ENCODE peak calls at places on chromosomes 6 and 20, in nine cellular contexts. R, F, T, P, D, C, X, O and I are unnamed samples.
A peak's percentile ranks its signal among the peaks of the same experiment; 100 is the strongest.

GRCh38 chr20:53889411-53890148 is 180.8 kb downstream of the BCAS1 start:
- DNase-seq in R (no peak), F (no peak), T (no peak), P (no peak), D (no peak), C (no peak), X (no peak), O (no peak), I (no peak)

GRCh38 chr20:17761612-17762011 is 61.8 kb downstream of the BANF2 start:
- DNase-seq in R (no peak), F (no peak), T (no peak), P (no peak), D (peak; percentile 67), C (no peak), X (no peak), O (no peak), I (no peak)

GRCh38 chr20:2840967-2841531 is 504 bp downstream of the VPS16 start:
- DNase-seq in R (no peak), F (peak; percentile 93), T (peak; percentile 80), P (peak; percentile 43), D (peak; percentile 65), C (no peak), X (peak; percentile 59), O (peak; percentile 87), I (peak; percentile 68)

GRCh38 chr6:154370545-154370944 is 13.9 kb upstream of the IPCEF1 start:
- DNase-seq in R (no peak), F (no peak), T (no peak), P (peak; percentile 25), D (peak; percentile 45), C (no peak), X (peak; percentile 59), O (no peak), I (no peak)

GRCh38 chr6:111741177-111741952 is 131.9 kb downstream of the FYN start:
- DNase-seq in R (no peak), F (no peak), T (no peak), P (no peak), D (no peak), C (no peak), X (no peak), O (no peak), I (no peak)

GRCh38 chr6:157164972-157165371 is 158.3 kb downstream of the TMEM242 start:
- DNase-seq in R (no peak), F (no peak), T (no peak), P (no peak), D (no peak), C (no peak), X (no peak), O (no peak), I (no peak)

GRCh38 chr6:90478278-90478677 is 108.6 kb downstream of the MAP3K7 start:
- DNase-seq in R (no peak), F (no peak), T (no peak), P (no peak), D (peak; percentile 85), C (no peak), X (no peak), O (no peak), I (no peak)

GRCh38 chr6:47512872-47513271 is 35.3 kb downstream of the CD2AP start:
- DNase-seq in R (no peak), F (no peak), T (no peak), P (no peak), D (no peak), C (no peak), X (no peak), O (no peak), I (no peak)

GRCh38 chr20:25048519-25048952 is 9.4 kb downstream of the ACSS1 start:
- DNase-seq in R (no peak), F (peak; percentile 31), T (peak; percentile 64), P (no peak), D (no peak), C (no peak), X (no peak), O (no peak), I (peak; percentile 22)

GRCh38 chr6:38337819-38338465 is 301.8 kb downstream of the BTBD9 start:
- DNase-seq in R (no peak), F (no peak), T (no peak), P (no peak), D (no peak), C (no peak), X (peak; percentile 32), O (no peak), I (no peak)

GRCh38 chr20:1017677-1018076 is 15.6 kb upstream of the RSPO4 start:
- DNase-seq in R (no peak), F (no peak), T (no peak), P (no peak), D (no peak), C (no peak), X (no peak), O (no peak), I (no peak)

GRCh38 chr6:11223296-11223695 is 9.2 kb downstream of the NEDD9 start:
- DNase-seq in R (no peak), F (no peak), T (no peak), P (no peak), D (no peak), C (no peak), X (peak; percentile 66), O (no peak), I (no peak)

GRCh38 chr6:131982740-131983259 is 31.6 kb upstream of the CCN2 start:
- DNase-seq in R (no peak), F (no peak), T (no peak), P (no peak), D (no peak), C (no peak), X (peak; percentile 46), O (no peak), I (no peak)

GRCh38 chr20:8903655-8904605 is 165.0 kb upstream of the PLCB4 start:
- DNase-seq in R (no peak), F (no peak), T (no peak), P (no peak), D (no peak), C (no peak), X (no peak), O (no peak), I (no peak)

GRCh38 chr6:55379895-55380294 is 52.6 kb downstream of the GFRAL start:
- DNase-seq in R (no peak), F (no peak), T (no peak), P (no peak), D (no peak), C (no peak), X (no peak), O (no peak), I (no peak)

DNA sequence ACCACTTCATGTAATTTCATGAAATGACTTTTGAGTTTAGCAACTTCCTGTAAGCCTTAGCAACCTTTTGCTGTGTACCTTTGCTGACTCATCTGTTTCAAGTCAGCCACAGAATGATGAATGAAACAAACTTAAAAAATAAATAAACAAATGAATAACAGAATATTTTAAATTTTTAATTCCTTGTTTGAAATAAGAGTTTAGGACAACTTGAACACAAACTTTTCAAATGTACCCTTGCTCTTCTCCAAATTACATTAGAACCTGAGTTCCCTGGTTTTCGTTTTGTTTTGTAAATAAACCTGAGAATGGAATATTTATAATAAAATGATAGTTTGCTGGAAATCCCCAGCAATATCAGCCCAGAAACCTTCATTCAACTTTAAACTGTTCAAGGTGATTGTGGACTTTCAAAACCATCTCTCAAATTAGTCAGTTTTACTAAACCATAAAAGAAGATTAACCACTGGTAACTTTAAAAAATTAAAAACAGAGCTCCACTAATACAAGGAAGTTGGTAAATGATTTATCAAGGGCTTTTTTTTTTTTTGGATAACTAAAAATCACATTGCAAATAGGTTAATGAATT is 10.1 kb downstream of the MBOAT1 start:
- DNase-seq in R (no peak), F (no peak), T (no peak), P (no peak), D (no peak), C (no peak), X (peak; percentile 5), O (no peak), I (no peak)
- H3K4me1 ChIP-seq in R (peaks cover 11% of the 10 kb centered on the region), F (no peaks in the 10 kb centered on the region), T (no peaks in the 10 kb centered on the region), P (peaks cover 20% of the 10 kb centered on the region), D (peaks cover 40% of the 10 kb centered on the region), C (peaks cover 16% of the 10 kb centered on the region), X (no peaks in the 10 kb centered on the region), O (peaks cover 4% of the 10 kb centered on the region), I (peaks cover 5% of the 10 kb centered on the region)

GRCh38 chr20:64244870-64245603 is 10.5 kb upstream of the PCMTD2 start:
- DNase-seq in R (no peak), F (peak; percentile 19), T (peak; percentile 41), P (peak; percentile 14), D (no peak), C (no peak), X (no peak), O (no peak), I (no peak)

GRCh38 chr20:64246616-64247311 is 8.8 kb upstream of the PCMTD2 start:
- DNase-seq in R (no peak), F (no peak), T (peak; percentile 32), P (peak; percentile 6), D (no peak), C (no peak), X (no peak), O (no peak), I (no peak)

GRCh38 chr20:64244281-64244805 is 11.2 kb upstream of the PCMTD2 start:
- DNase-seq in R (no peak), F (no peak), T (no peak), P (peak; percentile 8), D (no peak), C (no peak), X (no peak), O (no peak), I (no peak)

GRCh38 chr20:64247312-64247627 is 8.3 kb upstream of the PCMTD2 start:
- DNase-seq in R (no peak), F (no peak), T (no peak), P (peak; percentile 10), D (no peak), C (no peak), X (no peak), O (no peak), I (no peak)

GRCh38 chr20:64245746-64246595 is 9.6 kb upstream of the PCMTD2 start:
- DNase-seq in R (no peak), F (no peak), T (no peak), P (peak; percentile 7), D (no peak), C (no peak), X (no peak), O (no peak), I (no peak)
- H3K27me3 ChIP-seq in R (peaks cover 37% of the 10 kb centered on the region), F (no peaks in the 10 kb centered on the region), T (no peaks in the 10 kb centered on the region), P (no peaks in the 10 kb centered on the region), D (no peaks in the 10 kb centered on the region), C (peaks cover 3% of the 10 kb centered on the region), X (peaks cover 15% of the 10 kb centered on the region), O (no peaks in the 10 kb centered on the region), I (peaks cover 45% of the 10 kb centered on the region)

GRCh38 chr6:7256785-7257184 is 56.2 kb downstream of the SSR1 start:
- DNase-seq in R (no peak), F (no peak), T (no peak), P (no peak), D (no peak), C (no peak), X (no peak), O (peak; percentile 10), I (no peak)
- H3K4me1 ChIP-seq in R (peaks cover 8% of the 10 kb centered on the region), F (no peaks in the 10 kb centered on the region), T (peaks cover 8% of the 10 kb centered on the region), P (peaks cover 9% of the 10 kb centered on the region), D (peaks cover 5% of the 10 kb centered on the region), C (peaks cover 14% of the 10 kb centered on the region), X (peaks cover 7% of the 10 kb centered on the region), O (peaks cover 2% of the 10 kb centered on the region), I (no peaks in the 10 kb centered on the region)

DNA sequence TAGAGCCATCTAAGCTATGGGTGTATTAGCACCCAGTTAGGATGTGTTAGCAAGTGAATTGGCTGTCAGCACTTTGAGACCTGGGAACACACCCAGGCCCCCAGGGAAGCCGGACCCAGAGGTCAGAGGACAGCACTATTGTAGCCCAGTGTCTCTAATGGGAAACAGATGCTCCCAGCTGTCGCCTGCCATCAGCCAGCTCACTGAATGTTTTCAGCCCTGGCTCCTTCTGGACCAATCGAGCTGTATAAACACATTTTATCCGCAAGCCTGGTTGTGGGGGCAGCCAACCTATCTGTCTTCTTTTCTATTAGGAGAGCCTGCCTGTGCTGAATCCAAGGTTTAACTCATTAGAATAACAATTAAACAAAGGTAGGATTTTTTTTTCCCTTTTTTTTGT is 10.8 kb upstream of the TASP1 start:
- DNase-seq in R (no peak), F (no peak), T (peak; percentile 64), P (no peak), D (peak; percentile 41), C (no peak), X (no peak), O (peak; percentile 85), I (peak; percentile 38)
- H3K27me3 ChIP-seq in R (no peaks in the 10 kb centered on the region), F (no peaks in the 10 kb centered on the region), T (peaks cover under 1% of the 10 kb centered on the region), P (no peaks in the 10 kb centered on the region), D (no peaks in the 10 kb centered on the region), C (no peaks in the 10 kb centered on the region), X (peaks cover 5% of the 10 kb centered on the region), O (no peaks in the 10 kb centered on the region), I (no peaks in the 10 kb centered on the region)